ENCODE peak calls at places on chromosomes 2 and 18, in six cellular contexts. One of them, this sample, is unnamed.

GRCh38 chr2:138490673-138491494 is 10.7 kb upstream of the SPOPL start:
- DNase-seq in HCT116: no peak
- DNase-seq in neural progenitor cell: no peak
- DNase-seq in SK-N-SH: no peak
- DNase-seq in PC-3: peak; percentile 79
- DNase-seq in MM.1S: no peak
- DNase-seq in this sample: no peak

GRCh38 chr2:24111407-24111861 is 11.7 kb downstream of the PFN4 start:
- DNase-seq in HCT116: no peak
- DNase-seq in neural progenitor cell: no peak
- DNase-seq in SK-N-SH: no peak
- DNase-seq in PC-3: peak; percentile 63
- DNase-seq in MM.1S: no peak
- DNase-seq in this sample: peak; percentile 43

GRCh38 chr18:58231930-58232329 is 187.9 kb downstream of the NEDD4L start:
- DNase-seq in HCT116: no peak
- DNase-seq in neural progenitor cell: no peak
- DNase-seq in SK-N-SH: no peak
- DNase-seq in PC-3: peak; percentile 21
- DNase-seq in MM.1S: no peak
- DNase-seq in this sample: peak; percentile 30

GRCh38 chr2:10787176-10787968 is 25.2 kb downstream of the PDIA6 start:
- DNase-seq in HCT116: no peak
- DNase-seq in neural progenitor cell: peak; percentile 31
- DNase-seq in SK-N-SH: peak; percentile 60
- DNase-seq in PC-3: no peak
- DNase-seq in MM.1S: peak; percentile 30
- DNase-seq in this sample: peak; percentile 31

GRCh38 chr2:128202791-128203190 is 111.8 kb downstream of the UGGT1 start:
- DNase-seq in HCT116: no peak
- DNase-seq in neural progenitor cell: no peak
- DNase-seq in SK-N-SH: no peak
- DNase-seq in PC-3: peak; percentile 6
- DNase-seq in MM.1S: no peak
- DNase-seq in this sample: no peak

GRCh38 chr2:108271691-108272253 is 16.9 kb upstream of the SULT1C2 start:
- DNase-seq in HCT116: no peak
- DNase-seq in neural progenitor cell: no peak
- DNase-seq in SK-N-SH: no peak
- DNase-seq in PC-3: peak; percentile 86
- DNase-seq in MM.1S: no peak
- DNase-seq in this sample: peak; percentile 79

GRCh38 chr2:207505728-207506127 is 24.0 kb upstream of the CREB1 start:
- DNase-seq in HCT116: no peak
- DNase-seq in neural progenitor cell: no peak
- DNase-seq in SK-N-SH: no peak
- DNase-seq in PC-3: peak; percentile 96
- DNase-seq in MM.1S: no peak
- DNase-seq in this sample: peak; percentile 90

GRCh38 chr2:190835303-190835930 is 45.2 kb upstream of the GLS start:
- DNase-seq in HCT116: no peak
- DNase-seq in neural progenitor cell: no peak
- DNase-seq in SK-N-SH: peak; percentile 12
- DNase-seq in PC-3: peak; percentile 91
- DNase-seq in MM.1S: no peak
- DNase-seq in this sample: peak; percentile 94

GRCh38 chr2:126707941-126708340 is 52.0 kb downstream of the GYPC start:
- DNase-seq in HCT116: no peak
- DNase-seq in neural progenitor cell: no peak
- DNase-seq in SK-N-SH: no peak
- DNase-seq in PC-3: no peak
- DNase-seq in MM.1S: no peak
- DNase-seq in this sample: no peak

GRCh38 chr2:20110876-20111275 is 59.4 kb upstream of the LAPTM4A start:
- DNase-seq in HCT116: no peak
- DNase-seq in neural progenitor cell: no peak
- DNase-seq in SK-N-SH: no peak
- DNase-seq in PC-3: no peak
- DNase-seq in MM.1S: no peak
- DNase-seq in this sample: no peak
- H2AFZ ChIP-seq in HCT116: no peak overlapping the region
- H2AFZ ChIP-seq in neural progenitor cell: no peak overlapping the region
- H2AFZ ChIP-seq in SK-N-SH: no peak overlapping the region
- H2AFZ ChIP-seq in PC-3: no peak overlapping the region
- H2AFZ ChIP-seq in MM.1S: no peak overlapping the region
- H2AFZ ChIP-seq in this sample: no peak overlapping the region

GRCh38 chr2:146138820-146139219 is 1618.9 kb upstream of the ZEB2 start:
- DNase-seq in HCT116: no peak
- DNase-seq in neural progenitor cell: no peak
- DNase-seq in SK-N-SH: no peak
- DNase-seq in PC-3: no peak
- DNase-seq in MM.1S: no peak
- DNase-seq in this sample: no peak

GRCh38 chr2:146147448-146148012 is 1627.6 kb upstream of the ZEB2 start:
- DNase-seq in HCT116: no peak
- DNase-seq in neural progenitor cell: peak; percentile 11
- DNase-seq in SK-N-SH: no peak
- DNase-seq in PC-3: peak; percentile 32
- DNase-seq in MM.1S: no peak
- DNase-seq in this sample: no peak

GRCh38 chr2:146143971-146144370 is 1624.1 kb upstream of the ZEB2 start:
- DNase-seq in HCT116: no peak
- DNase-seq in neural progenitor cell: no peak
- DNase-seq in SK-N-SH: no peak
- DNase-seq in PC-3: no peak
- DNase-seq in MM.1S: no peak
- DNase-seq in this sample: peak; percentile 23
- TF ChIP-seq EZH2phosphoT487 in HCT116: no peak
- TF ChIP-seq EZH2phosphoT487 in neural progenitor cell: no peak
- TF ChIP-seq EZH2phosphoT487 in SK-N-SH: no peak
- TF ChIP-seq EZH2phosphoT487 in PC-3: no peak
- TF ChIP-seq EZH2phosphoT487 in MM.1S: no peak
- TF ChIP-seq EZH2phosphoT487 in this sample: no peak

DNA sequence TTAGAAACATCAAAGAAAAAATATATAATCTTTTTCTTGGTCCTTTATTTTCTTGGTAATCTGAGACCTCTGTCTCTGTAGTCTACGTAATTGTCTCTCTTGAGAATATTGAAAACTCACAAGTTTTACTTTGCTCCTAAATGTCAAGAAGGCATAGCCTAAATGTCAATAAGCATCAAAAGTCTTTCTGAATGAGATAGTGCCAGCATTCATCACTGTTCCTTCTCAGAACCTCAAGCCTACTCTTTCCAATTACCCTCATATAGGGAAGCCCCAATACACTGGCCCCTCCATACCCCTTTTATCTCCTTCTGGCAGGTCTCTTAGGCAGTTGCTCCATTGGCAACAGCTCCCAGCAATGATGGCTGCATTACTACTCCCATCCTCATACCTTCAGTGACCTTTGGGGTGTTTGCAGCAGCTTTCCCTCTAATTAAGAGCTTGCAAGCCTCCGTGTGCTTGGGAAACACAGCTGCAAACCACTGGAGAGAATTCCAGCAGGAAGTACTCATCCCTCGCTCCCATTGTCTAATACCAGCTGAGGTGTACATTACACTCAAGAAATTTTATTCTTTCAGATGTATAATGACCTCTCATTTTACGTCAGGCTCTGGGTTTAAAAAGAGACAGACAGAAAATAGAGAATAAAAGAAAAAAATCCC is 95.8 kb downstream of the KYNU start:
- DNase-seq in HCT116: no peak
- DNase-seq in neural progenitor cell: peak; percentile 9
- DNase-seq in SK-N-SH: no peak
- DNase-seq in PC-3: no peak
- DNase-seq in MM.1S: no peak
- DNase-seq in this sample: peak; percentile 27
- H3K9ac ChIP-seq in HCT116: no peak overlapping the region
- H3K9ac ChIP-seq in neural progenitor cell: no peak overlapping the region
- H3K9ac ChIP-seq in SK-N-SH: no peak overlapping the region
- H3K9ac ChIP-seq in PC-3: no peak overlapping the region
- H3K9ac ChIP-seq in MM.1S: no peak overlapping the region
- H3K9ac ChIP-seq in this sample: no peak overlapping the region

DNA sequence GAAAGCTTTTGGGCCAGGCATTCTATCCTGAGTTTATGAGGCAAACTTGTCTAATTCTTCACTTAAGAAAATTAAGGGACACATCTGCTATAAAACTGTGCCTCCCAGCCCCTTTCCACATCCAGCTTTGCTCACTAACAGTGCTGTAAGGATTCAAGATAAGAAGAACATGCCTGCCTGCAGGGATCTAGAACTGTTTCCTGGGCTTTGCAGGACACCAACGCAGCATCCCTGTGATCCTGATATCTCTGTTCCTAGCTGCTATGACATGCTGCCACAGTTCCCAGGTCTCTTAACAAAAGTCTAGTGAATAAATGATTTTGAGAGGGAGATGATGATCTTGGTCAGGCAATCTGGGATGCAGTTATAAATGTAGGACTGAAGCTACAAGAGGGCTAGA is 12.4 kb downstream of the B4GALT6 start:
- DNase-seq in HCT116: no peak
- DNase-seq in neural progenitor cell: no peak
- DNase-seq in SK-N-SH: peak; percentile 51
- DNase-seq in PC-3: no peak
- DNase-seq in MM.1S: no peak
- DNase-seq in this sample: no peak
- H2AFZ ChIP-seq in HCT116: no peak overlapping the region
- H2AFZ ChIP-seq in neural progenitor cell: no peak overlapping the region
- H2AFZ ChIP-seq in SK-N-SH: no peak overlapping the region
- H2AFZ ChIP-seq in PC-3: no peak overlapping the region
- H2AFZ ChIP-seq in MM.1S: no peak overlapping the region
- H2AFZ ChIP-seq in this sample: no peak overlapping the region

This sample was measured in GM23248.